ENCODE peak calls at places on chromosomes 13 and 19, in ten cellular contexts. One of them, this sample, is unnamed.

GRCh38 chr19:48283908-48284307 is 14.0 kb downstream of the ZNF114 start:
- DNase-seq in fibroblast of lung: peak
- DNase-seq in brain microvascular endothelial cell: peak
- DNase-seq in uterus: no peak
- DNase-seq in upper lobe of left lung: no peak
- DNase-seq in ovary: no peak
- DNase-seq in PC-3: no peak
- DNase-seq in neuronal stem cell: no peak
- DNase-seq in testis: no peak
- DNase-seq in CD4-positive, alpha-beta memory T cell: no peak
- DNase-seq in this sample: no peak

GRCh38 chr13:105139048-105139379 is 1396.4 kb downstream of the EFNB2 start:
- DNase-seq in testis: no peak
- DNase-seq in upper lobe of left lung: no peak
- DNase-seq in neuronal stem cell: no peak
- DNase-seq in CD4-positive, alpha-beta memory T cell: no peak
- DNase-seq in ovary: no peak
- DNase-seq in uterus: no peak
- DNase-seq in fibroblast of lung: no peak
- DNase-seq in brain microvascular endothelial cell: no peak
- DNase-seq in PC-3: no peak
- DNase-seq in this sample: no peak

GRCh38 chr19:4582980-4583842 is 23.7 kb upstream of the SEMA6B start:
- DNase-seq in upper lobe of left lung: peak
- DNase-seq in brain microvascular endothelial cell: no peak
- DNase-seq in CD4-positive, alpha-beta memory T cell: no peak
- DNase-seq in fibroblast of lung: no peak
- DNase-seq in PC-3: peak
- DNase-seq in ovary: no peak
- DNase-seq in testis: peak
- DNase-seq in neuronal stem cell: no peak
- DNase-seq in uterus: no peak
- DNase-seq in this sample: no peak

GRCh38 chr19:9881720-9882119 is 46.6 kb downstream of the PIN1 start:
- DNase-seq in CD4-positive, alpha-beta memory T cell: no peak
- DNase-seq in fibroblast of lung: no peak
- DNase-seq in PC-3: peak
- DNase-seq in uterus: no peak
- DNase-seq in brain microvascular endothelial cell: no peak
- DNase-seq in ovary: no peak
- DNase-seq in upper lobe of left lung: no peak
- DNase-seq in neuronal stem cell: no peak
- DNase-seq in testis: no peak
- DNase-seq in this sample: no peak

GRCh38 chr19:4373601-4374441 is 26.5 kb downstream of the SH3GL1 start:
- DNase-seq in neuronal stem cell: no peak
- DNase-seq in ovary: no peak
- DNase-seq in upper lobe of left lung: peak
- DNase-seq in uterus: peak
- DNase-seq in testis: no peak
- DNase-seq in fibroblast of lung: peak
- DNase-seq in PC-3: no peak
- DNase-seq in brain microvascular endothelial cell: no peak
- DNase-seq in CD4-positive, alpha-beta memory T cell: no peak
- DNase-seq in this sample: peak

GRCh38 chr13:29935309-29935981 is 85.0 kb upstream of the UBL3 start:
- DNase-seq in ovary: no peak
- DNase-seq in PC-3: no peak
- DNase-seq in uterus: no peak
- DNase-seq in CD4-positive, alpha-beta memory T cell: peak
- DNase-seq in fibroblast of lung: no peak
- DNase-seq in brain microvascular endothelial cell: no peak
- DNase-seq in upper lobe of left lung: no peak
- DNase-seq in neuronal stem cell: no peak
- DNase-seq in testis: no peak
- DNase-seq in this sample: peak

GRCh38 chr19:11530432-11530831 is 1.5 kb upstream of the ECSIT start:
- DNase-seq in PC-3: peak
- DNase-seq in brain microvascular endothelial cell: peak
- DNase-seq in fibroblast of lung: peak
- DNase-seq in upper lobe of left lung: peak
- DNase-seq in ovary: peak
- DNase-seq in uterus: peak
- DNase-seq in testis: peak
- DNase-seq in neuronal stem cell: no peak
- DNase-seq in CD4-positive, alpha-beta memory T cell: peak
- DNase-seq in this sample: peak

GRCh38 chr13:95099541-95099940 is 201.7 kb downstream of the ABCC4 start:
- DNase-seq in brain microvascular endothelial cell: peak
- DNase-seq in uterus: no peak
- DNase-seq in neuronal stem cell: no peak
- DNase-seq in PC-3: peak
- DNase-seq in fibroblast of lung: peak
- DNase-seq in ovary: no peak
- DNase-seq in CD4-positive, alpha-beta memory T cell: no peak
- DNase-seq in testis: no peak
- DNase-seq in upper lobe of left lung: no peak
- DNase-seq in this sample: no peak

GRCh38 chr13:48121733-48122132 is 26.8 kb upstream of the MED4 start:
- DNase-seq in ovary: no peak
- DNase-seq in upper lobe of left lung: no peak
- DNase-seq in fibroblast of lung: peak
- DNase-seq in brain microvascular endothelial cell: no peak
- DNase-seq in testis: no peak
- DNase-seq in uterus: no peak
- DNase-seq in neuronal stem cell: no peak
- DNase-seq in PC-3: no peak
- DNase-seq in CD4-positive, alpha-beta memory T cell: no peak
- DNase-seq in this sample: no peak

GRCh38 chr19:50547385-50548190 is 20.6 kb downstream of the LRRC4B start:
- DNase-seq in upper lobe of left lung: no peak
- DNase-seq in PC-3: no peak
- DNase-seq in neuronal stem cell: no peak
- DNase-seq in uterus: no peak
- DNase-seq in CD4-positive, alpha-beta memory T cell: no peak
- DNase-seq in fibroblast of lung: no peak
- DNase-seq in ovary: no peak
- DNase-seq in testis: no peak
- DNase-seq in brain microvascular endothelial cell: no peak
- DNase-seq in this sample: no peak

GRCh38 chr13:55534306-55534705 is 1606.4 kb upstream of the PRR20A start:
- DNase-seq in fibroblast of lung: no peak
- DNase-seq in ovary: no peak
- DNase-seq in brain microvascular endothelial cell: no peak
- DNase-seq in PC-3: no peak
- DNase-seq in CD4-positive, alpha-beta memory T cell: no peak
- DNase-seq in testis: no peak
- DNase-seq in uterus: no peak
- DNase-seq in neuronal stem cell: no peak
- DNase-seq in upper lobe of left lung: no peak
- DNase-seq in this sample: no peak

DNA sequence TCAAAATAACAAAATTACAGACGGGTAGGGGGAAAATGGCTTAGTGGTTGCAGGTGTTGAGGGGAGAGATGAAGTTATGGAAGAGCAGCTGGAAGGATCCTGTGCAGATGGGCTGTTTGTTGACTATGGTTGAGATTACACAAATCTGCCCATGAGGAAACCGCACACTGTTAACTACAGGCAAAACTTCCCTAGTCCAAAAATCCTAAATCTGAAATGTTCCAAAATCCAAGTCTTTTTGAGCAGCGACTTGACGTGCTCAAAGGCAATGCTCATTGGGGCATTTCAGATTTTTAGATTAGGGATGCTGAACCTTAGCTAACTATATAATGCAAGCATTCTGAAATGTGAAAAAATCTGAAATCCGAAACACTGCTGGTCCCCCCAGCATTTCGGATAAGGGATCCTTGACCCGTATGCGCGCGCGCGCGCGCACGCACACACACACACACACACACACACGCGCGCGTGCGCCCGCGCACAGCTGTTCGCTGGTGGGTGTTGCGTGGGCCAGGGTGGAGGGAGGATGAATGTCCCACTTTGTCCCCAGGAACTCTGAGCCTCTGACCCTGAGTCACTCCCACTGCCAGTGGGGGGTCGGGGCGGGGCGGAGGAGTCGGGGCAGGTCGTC is 6.8 kb downstream of the F2RL3 start:
- DNase-seq in uterus: no peak
- DNase-seq in testis: peak
- DNase-seq in neuronal stem cell: peak
- DNase-seq in fibroblast of lung: no peak
- DNase-seq in ovary: peak
- DNase-seq in CD4-positive, alpha-beta memory T cell: no peak
- DNase-seq in upper lobe of left lung: peak
- DNase-seq in PC-3: no peak
- DNase-seq in brain microvascular endothelial cell: no peak
- DNase-seq in this sample: no peak
- H3K27ac ChIP-seq in uterus: no peak
- H3K27ac ChIP-seq in testis: peak
- H3K27ac ChIP-seq in neuronal stem cell: no peak
- H3K27ac ChIP-seq in fibroblast of lung: no peak
- H3K27ac ChIP-seq in ovary: peak
- H3K27ac ChIP-seq in CD4-positive, alpha-beta memory T cell: no peak
- H3K27ac ChIP-seq in upper lobe of left lung: peak
- H3K27ac ChIP-seq in PC-3: no peak
- H3K27ac ChIP-seq in brain microvascular endothelial cell: no peak
- H3K27ac ChIP-seq in this sample: no peak

GRCh38 chr19:35869327-35870123 is 1.2 kb downstream of the APLP1 start:
- DNase-seq in upper lobe of left lung: peak
- DNase-seq in testis: peak
- DNase-seq in uterus: peak
- DNase-seq in PC-3: peak
- DNase-seq in CD4-positive, alpha-beta memory T cell: peak
- DNase-seq in brain microvascular endothelial cell: peak
- DNase-seq in fibroblast of lung: peak
- DNase-seq in ovary: peak
- DNase-seq in neuronal stem cell: peak
- DNase-seq in this sample: peak
- H3K4me3 ChIP-seq in upper lobe of left lung: peak
- H3K4me3 ChIP-seq in testis: peak
- H3K4me3 ChIP-seq in uterus: no peak
- H3K4me3 ChIP-seq in PC-3: peak
- H3K4me3 ChIP-seq in CD4-positive, alpha-beta memory T cell: no peak
- H3K4me3 ChIP-seq in brain microvascular endothelial cell: peak
- H3K4me3 ChIP-seq in fibroblast of lung: no peak
- H3K4me3 ChIP-seq in ovary: no peak
- H3K4me3 ChIP-seq in neuronal stem cell: peak
- H3K4me3 ChIP-seq in this sample: no peak

DNA sequence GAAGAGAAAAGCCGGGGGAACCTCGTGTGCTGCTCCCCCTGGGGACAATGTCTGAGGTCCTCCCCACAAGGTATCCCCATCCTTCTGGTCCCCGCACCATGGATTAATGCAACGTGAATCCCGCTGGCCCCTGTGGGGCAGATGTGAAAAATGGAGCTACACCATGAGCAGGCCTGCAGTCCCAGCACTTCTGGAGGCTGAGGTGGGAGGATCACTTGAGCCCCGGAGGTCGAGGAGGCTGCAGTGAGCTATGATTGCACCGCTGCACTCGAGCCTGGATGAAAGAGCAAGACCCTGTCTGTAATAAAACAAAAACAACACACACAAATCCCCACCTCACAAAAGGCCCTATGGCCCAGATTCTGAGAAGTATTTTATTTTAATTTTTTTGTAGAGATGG is 1.2 kb upstream of the CFD start:
- DNase-seq in neuronal stem cell: no peak
- DNase-seq in ovary: no peak
- DNase-seq in brain microvascular endothelial cell: no peak
- DNase-seq in uterus: no peak
- DNase-seq in testis: no peak
- DNase-seq in upper lobe of left lung: no peak
- DNase-seq in PC-3: no peak
- DNase-seq in fibroblast of lung: no peak
- DNase-seq in CD4-positive, alpha-beta memory T cell: no peak
- DNase-seq in this sample: no peak
- H3K27ac ChIP-seq in neuronal stem cell: no peak
- H3K27ac ChIP-seq in ovary: no peak
- H3K27ac ChIP-seq in brain microvascular endothelial cell: no peak
- H3K27ac ChIP-seq in uterus: no peak
- H3K27ac ChIP-seq in testis: no peak
- H3K27ac ChIP-seq in upper lobe of left lung: no peak
- H3K27ac ChIP-seq in PC-3: no peak
- H3K27ac ChIP-seq in fibroblast of lung: no peak
- H3K27ac ChIP-seq in CD4-positive, alpha-beta memory T cell: no peak
- H3K27ac ChIP-seq in this sample: no peak

GRCh38 chr19:44756089-44756562 is 7.6 kb downstream of the BCL3 start:
- DNase-seq in uterus: no peak
- DNase-seq in ovary: peak
- DNase-seq in PC-3: no peak
- DNase-seq in brain microvascular endothelial cell: no peak
- DNase-seq in fibroblast of lung: peak
- DNase-seq in CD4-positive, alpha-beta memory T cell: no peak
- DNase-seq in upper lobe of left lung: no peak
- DNase-seq in testis: no peak
- DNase-seq in neuronal stem cell: no peak
- DNase-seq in this sample: no peak

GRCh38 chr19:44758596-44758995 is 10.1 kb downstream of the BCL3 start:
- DNase-seq in uterus: no peak
- DNase-seq in PC-3: no peak
- DNase-seq in ovary: peak
- DNase-seq in brain microvascular endothelial cell: no peak
- DNase-seq in testis: no peak
- DNase-seq in upper lobe of left lung: peak
- DNase-seq in neuronal stem cell: no peak
- DNase-seq in fibroblast of lung: peak
- DNase-seq in CD4-positive, alpha-beta memory T cell: no peak
- DNase-seq in this sample: no peak

GRCh38 chr19:44759083-44759804 is 10.7 kb downstream of the BCL3 start:
- DNase-seq in CD4-positive, alpha-beta memory T cell: no peak
- DNase-seq in PC-3: no peak
- DNase-seq in upper lobe of left lung: peak
- DNase-seq in neuronal stem cell: no peak
- DNase-seq in ovary: peak
- DNase-seq in brain microvascular endothelial cell: no peak
- DNase-seq in uterus: no peak
- DNase-seq in testis: no peak
- DNase-seq in fibroblast of lung: no peak
- DNase-seq in this sample: no peak

GRCh38 chr19:44757057-44757734 is 8.7 kb downstream of the BCL3 start:
- DNase-seq in CD4-positive, alpha-beta memory T cell: no peak
- DNase-seq in neuronal stem cell: no peak
- DNase-seq in ovary: peak
- DNase-seq in brain microvascular endothelial cell: no peak
- DNase-seq in fibroblast of lung: peak
- DNase-seq in uterus: peak
- DNase-seq in upper lobe of left lung: peak
- DNase-seq in PC-3: no peak
- DNase-seq in testis: peak
- DNase-seq in this sample: peak

GRCh38 chr19:44757735-44758505 is 9.4 kb downstream of the BCL3 start:
- DNase-seq in neuronal stem cell: peak
- DNase-seq in testis: peak
- DNase-seq in brain microvascular endothelial cell: no peak
- DNase-seq in uterus: peak
- DNase-seq in PC-3: no peak
- DNase-seq in fibroblast of lung: peak
- DNase-seq in CD4-positive, alpha-beta memory T cell: no peak
- DNase-seq in upper lobe of left lung: peak
- DNase-seq in ovary: peak
- DNase-seq in this sample: peak
- H3K4me3 ChIP-seq in neuronal stem cell: peak
- H3K4me3 ChIP-seq in testis: peak
- H3K4me3 ChIP-seq in brain microvascular endothelial cell: peak
- H3K4me3 ChIP-seq in uterus: peak
- H3K4me3 ChIP-seq in PC-3: no peak
- H3K4me3 ChIP-seq in fibroblast of lung: peak
- H3K4me3 ChIP-seq in CD4-positive, alpha-beta memory T cell: no peak
- H3K4me3 ChIP-seq in upper lobe of left lung: peak
- H3K4me3 ChIP-seq in ovary: peak
- H3K4me3 ChIP-seq in this sample: peak